ENCODE peak calls at places on chromosomes 5 and 9, in ten cellular contexts. D is NCI-H1092; T is hypothalamus; S is activated CD4-positive, alpha-beta T cell treated with anti-CD3 and anti-CD28 coated beads for 36 hours; G is WTC11; J is activated T-helper 1 cell treated with anti-CD3 and anti-CD28 coated beads, Interleukin-2, amount 50 U/mL, for 16 hours; R is amniotic stem cell; I is HFFc6; L is COR-L47; E is NCI-H2081. Z is an unnamed sample.

GRCh38 chr9:15873573-15874177 is 320.8 kb downstream of the CCDC171 start:
- DNase-seq in S (no peak), E (peak), I (peak), R (peak), D (peak), J (no peak), G (no peak), L (peak), T (peak), Z (peak)

GRCh38 chr9:137353223-137354152 is 51.4 kb upstream of the NRARP start:
- DNase-seq in D (no peak), R (no peak), T (no peak), G (no peak), L (no peak), E (no peak), I (no peak), J (no peak), S (no peak), Z (no peak)

GRCh38 chr5:175377816-175378215 is 66.2 kb downstream of the DRD1 start:
- DNase-seq in T (no peak), J (no peak), E (no peak), L (no peak), S (no peak), R (no peak), G (no peak), D (no peak), I (no peak), Z (no peak)

GRCh38 chr9:31574006-31574750 is 810.3 kb upstream of the ACO1 start:
- DNase-seq in J (no peak), T (no peak), R (peak), I (no peak), S (no peak), D (no peak), G (no peak), E (no peak), L (no peak), Z (no peak)

GRCh38 chr5:34923694-34924461 is 5.5 kb upstream of the DNAJC21 start:
- DNase-seq in G (no peak), L (no peak), D (no peak), J (no peak), I (peak), S (peak), R (peak), T (peak), E (no peak), Z (peak)

GRCh38 chr9:96858018-96858573 is 3.8 kb upstream of the ZNF782 start:
- DNase-seq in D (no peak), S (no peak), E (no peak), I (peak), T (no peak), L (no peak), R (no peak), J (no peak), G (no peak), Z (peak)

GRCh38 chr5:164345173-164345572 is 839.8 kb downstream of the MAT2B start:
- DNase-seq in T (no peak), G (no peak), D (no peak), S (no peak), I (no peak), R (peak), L (peak), E (peak), J (no peak), Z (no peak)

GRCh38 chr5:93621340-93621872 is 38.4 kb downstream of the NR2F1 start:
- DNase-seq in G (peak), S (peak), E (peak), T (peak), L (peak), J (no peak), R (no peak), I (no peak), D (peak), Z (no peak)

GRCh38 chr5:6348476-6349000 is 29.8 kb downstream of the MED10 start:
- DNase-seq in G (no peak), E (no peak), R (no peak), J (no peak), L (no peak), D (no peak), I (no peak), T (no peak), S (no peak), Z (no peak)

GRCh38 chr9:134794726-134795370 is 85.8 kb upstream of the FCN2 start:
- DNase-seq in T (no peak), R (no peak), E (no peak), J (no peak), S (no peak), L (no peak), I (no peak), G (no peak), D (no peak), Z (no peak)

GRCh38 chr5:78653969-78654368 is 5.4 kb upstream of the LHFPL2 start:
- DNase-seq in E (no peak), S (no peak), R (no peak), G (no peak), T (no peak), L (no peak), D (no peak), I (no peak), J (no peak), Z (no peak)

GRCh38 chr5:113255579-113256210 is 179.1 kb downstream of the TSSK1B start:
- DNase-seq in D (no peak), I (no peak), S (no peak), J (no peak), G (no peak), R (no peak), E (no peak), T (no peak), L (no peak), Z (no peak)

GRCh38 chr5:39360483-39361071 is 3.7 kb downstream of the C9 start:
- DNase-seq in I (no peak), L (no peak), D (no peak), E (no peak), R (no peak), J (no peak), G (no peak), T (no peak), S (peak), Z (no peak)

GRCh38 chr9:111913159-111913558 is 16.5 kb downstream of the UGCG start:
- DNase-seq in S (no peak), L (no peak), D (no peak), G (no peak), E (no peak), I (no peak), R (no peak), T (no peak), J (no peak), Z (no peak)